ENCODE peak calls at places on chromosomes 1 and 21, in seven cellular contexts. T, N, Y, I, V, M and A are unnamed samples.

GRCh38 chr1:234397732-234398131 is 24.5 kb downstream of the COA6 start:
- DNase-seq in T (no peak), N (no peak), Y (no peak), I (no peak), V (no peak), M (no peak), A (no peak)

GRCh38 chr1:177571485-177572076 is 398.3 kb downstream of the SEC16B start:
- DNase-seq in T (no peak), N (no peak), Y (peak; percentile 37), I (no peak), V (no peak), M (no peak), A (no peak)

GRCh38 chr1:210695041-210695440 is 366.3 kb downstream of the HHAT start:
- DNase-seq in T (no peak), N (no peak), Y (no peak), I (no peak), V (no peak), M (no peak), A (no peak)

GRCh38 chr1:58290685-58291372 is 255.7 kb downstream of the OMA1 start:
- DNase-seq in T (no peak), N (peak; percentile 32), Y (peak; percentile 32), I (no peak), V (no peak), M (no peak), A (no peak)

GRCh38 chr1:22920026-22920733 is 52.5 kb downstream of the LACTBL1 start:
- DNase-seq in T (no peak), N (no peak), Y (no peak), I (no peak), V (no peak), M (peak; percentile 64), A (no peak)

GRCh38 chr1:167060141-167061072 is 29.8 kb downstream of the GPA33 start:
- DNase-seq in T (no peak), N (peak; percentile 24), Y (no peak), I (no peak), V (no peak), M (no peak), A (no peak)

GRCh38 chr1:107926436-107927080 is 38.4 kb downstream of the VAV3 start:
- DNase-seq in T (no peak), N (no peak), Y (peak; percentile 14), I (no peak), V (no peak), M (no peak), A (peak; percentile 83)

GRCh38 chr1:227889047-227889862 is 58.5 kb downstream of the WNT9A start:
- DNase-seq in T (no peak), N (no peak), Y (no peak), I (peak; percentile 54), V (no peak), M (peak; percentile 53), A (no peak)

GRCh38 chr21:31397515-31397926 is 53.5 kb upstream of the TIAM1 start:
- DNase-seq in T (no peak), N (no peak), Y (peak; percentile 58), I (no peak), V (no peak), M (no peak), A (no peak)

GRCh38 chr1:61925591-61926298 is 183.5 kb downstream of the PATJ start:
- DNase-seq in T (no peak), N (no peak), Y (no peak), I (no peak), V (no peak), M (no peak), A (no peak)

GRCh38 chr1:153122831-153123421 is 9.6 kb upstream of the SPRR2F start:
- DNase-seq in T (no peak), N (no peak), Y (no peak), I (no peak), V (peak; percentile 3), M (no peak), A (no peak)